ENCODE peak calls at places on chromosomes 3 and 15, in five cellular contexts. U, M, Z, Y and B are unnamed samples.

GRCh38 chr3:10011644-10012043 is 14.6 kb upstream of the FANCD2 start:
- DNase-seq in U (no peak), M (no peak), Z (no peak), Y (no peak), B (no peak)

GRCh38 chr3:45960289-45960688 is 17.0 kb downstream of the CXCR6 start:
- DNase-seq in U (no peak), M (no peak), Z (no peak), Y (no peak), B (no peak)

GRCh38 chr15:43376017-43376705 is 5.3 kb downstream of the TUBGCP4 start:
- DNase-seq in U (peak), M (no peak), Z (peak), Y (peak), B (peak)

GRCh38 chr15:96585634-96586386 is 255.3 kb downstream of the NR2F2 start:
- DNase-seq in U (peak), M (no peak), Z (no peak), Y (peak), B (no peak)

GRCh38 chr3:174776636-174777035 is 82.5 kb upstream of the NAALADL2 start:
- DNase-seq in U (no peak), M (no peak), Z (no peak), Y (no peak), B (no peak)

GRCh38 chr3:185823280-185824044 is 1.4 kb downstream of the IGF2BP2 start:
- DNase-seq in U (peak), M (peak), Z (no peak), Y (peak), B (peak)

GRCh38 chr3:36944641-36945270 is at the start of gene TRANK1:
- DNase-seq in U (peak), M (peak), Z (peak), Y (peak), B (peak)

GRCh38 chr15:45149060-45149459 is 19.3 kb downstream of the DUOX1 start:
- DNase-seq in U (no peak), M (no peak), Z (no peak), Y (no peak), B (no peak)

GRCh38 chr3:119681279-119681678 is 4.1 kb upstream of the COX17 start:
- DNase-seq in U (peak), M (no peak), Z (no peak), Y (peak), B (no peak)

GRCh38 chr15:73752817-73753214 is 335 bp downstream of the INSYN1 start:
- DNase-seq in U (no peak), M (no peak), Z (no peak), Y (peak), B (peak)

GRCh38 chr15:96344706-96345559 is 14.4 kb downstream of the NR2F2 start:
- DNase-seq in U (no peak), M (peak), Z (no peak), Y (peak), B (peak)

GRCh38 chr15:73631915-73632669 is 1.1 kb downstream of the NPTN start:
- DNase-seq in U (peak), M (no peak), Z (peak), Y (peak), B (peak)

GRCh38 chr3:27426926-27427325 is 57.3 kb downstream of the SLC4A7 start:
- DNase-seq in U (no peak), M (no peak), Z (no peak), Y (no peak), B (no peak)

GRCh38 chr15:80609512-80609946 is 85.6 kb upstream of the ABHD17C start:
- DNase-seq in U (peak), M (peak), Z (no peak), Y (no peak), B (no peak)

GRCh38 chr15:77525411-77525811 is 104.7 kb downstream of the HMG20A start:
- DNase-seq in U (no peak), M (no peak), Z (no peak), Y (peak), B (peak)

GRCh38 chr3:3443482-3443881 is 264.0 kb upstream of the CRBN start:
- DNase-seq in U (no peak), M (no peak), Z (no peak), Y (no peak), B (no peak)

GRCh38 chr3:14282001-14282705 is 103.5 kb downstream of the LSM3 start:
- DNase-seq in U (no peak), M (no peak), Z (no peak), Y (no peak), B (no peak)

GRCh38 chr3:15860014-15860934 is 62.5 kb upstream of the ANKRD28 start:
- DNase-seq in U (peak), M (peak), Z (no peak), Y (peak), B (peak)

GRCh38 chr3:100882571-100882981 is 110.6 kb downstream of the ABI3BP start:
- DNase-seq in U (no peak), M (no peak), Z (no peak), Y (no peak), B (no peak)

GRCh38 chr15:38618242-38618925 is 53.8 kb upstream of the RASGRP1 start:
- DNase-seq in U (no peak), M (no peak), Z (no peak), Y (no peak), B (no peak)

GRCh38 chr15:86139828-86140227 is 60.2 kb downstream of the AGBL1 start:
- DNase-seq in U (no peak), M (no peak), Z (peak), Y (peak), B (peak)

GRCh38 chr15:40286061-40286532 is 3.2 kb upstream of the ANKRD63 start:
- DNase-seq in U (no peak), M (no peak), Z (no peak), Y (no peak), B (no peak)

GRCh38 chr3:189316296-189317019 is 144.7 kb downstream of the TPRG1 start:
- DNase-seq in U (no peak), M (no peak), Z (no peak), Y (no peak), B (peak)

GRCh38 chr3:171615281-171615680 is 155.1 kb upstream of the TNIK start:
- DNase-seq in U (no peak), M (no peak), Z (no peak), Y (no peak), B (no peak)

GRCh38 chr3:171616798-171617197 is 156.6 kb upstream of the TNIK start:
- DNase-seq in U (no peak), M (no peak), Z (no peak), Y (no peak), B (no peak)

GRCh38 chr3:171620825-171621434 is 160.7 kb upstream of the TNIK start:
- DNase-seq in U (no peak), M (no peak), Z (no peak), Y (no peak), B (no peak)

GRCh38 chr3:171614318-171614967 is 154.2 kb upstream of the TNIK start:
- DNase-seq in U (peak), M (peak), Z (no peak), Y (peak), B (peak)

DNA sequence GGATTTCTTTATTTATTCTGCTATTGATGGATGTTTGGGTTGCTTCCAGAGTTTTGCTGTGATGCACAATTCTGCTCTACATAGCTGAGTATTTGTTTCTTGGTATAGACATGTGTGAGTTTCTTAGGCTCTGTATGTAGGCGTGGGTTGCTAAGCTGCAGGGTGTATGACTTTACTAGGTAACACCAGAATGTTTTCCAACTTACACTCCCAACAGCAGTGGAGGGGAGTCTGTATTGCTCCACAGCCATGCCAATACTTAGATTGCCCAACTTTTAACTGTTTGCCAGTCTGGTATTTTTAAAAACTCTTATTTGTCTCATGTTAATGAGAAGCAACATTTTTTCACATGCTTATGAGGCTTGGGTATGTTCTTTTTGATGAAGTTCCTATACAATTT is 155.5 kb upstream of the TNIK start:
- DNase-seq in U (no peak), M (no peak), Z (no peak), Y (no peak), B (no peak)
- H3K9ac ChIP-seq in U (no peak), M (no peak), Z (no peak), Y (no peak), B (no peak)

GRCh38 chr15:64092075-64092820 is 1.4 kb downstream of the CIAO2A start:
- DNase-seq in U (no peak), M (no peak), Z (no peak), Y (no peak), B (no peak)
- H3K4me3 ChIP-seq in U (peak), M (peak), Z (peak), Y (peak), B (peak)

GRCh38 chr15:74794248-74794969 is 12.5 kb downstream of the CSK start:
- DNase-seq in U (no peak), M (no peak), Z (no peak), Y (no peak), B (no peak)

GRCh38 chr15:74792227-74793016 is 10.5 kb downstream of the CSK start:
- DNase-seq in U (no peak), M (no peak), Z (no peak), Y (no peak), B (no peak)

GRCh38 chr15:74791667-74792066 is 9.8 kb downstream of the CSK start:
- DNase-seq in U (no peak), M (no peak), Z (no peak), Y (no peak), B (no peak)

GRCh38 chr15:74794970-74795349 is 13.1 kb downstream of the CSK start:
- DNase-seq in U (no peak), M (no peak), Z (no peak), Y (no peak), B (no peak)

GRCh38 chr15:74793135-74794028 is 11.5 kb downstream of the CSK start:
- DNase-seq in U (no peak), M (no peak), Z (no peak), Y (no peak), B (peak)
- H3K9ac ChIP-seq in U (no peak), M (no peak), Z (no peak), Y (no peak), B (no peak)

GRCh38 chr3:120823156-120823555 is 80.6 kb downstream of the GTF2E1 start:
- DNase-seq in U (no peak), M (no peak), Z (no peak), Y (no peak), B (no peak)

GRCh38 chr3:120824613-120825012 is 82.1 kb downstream of the GTF2E1 start:
- DNase-seq in U (no peak), M (no peak), Z (no peak), Y (no peak), B (peak)

GRCh38 chr3:120820748-120821147 is 78.2 kb downstream of the GTF2E1 start:
- DNase-seq in U (no peak), M (no peak), Z (no peak), Y (no peak), B (no peak)

GRCh38 chr3:120816728-120817127 is 74.2 kb downstream of the GTF2E1 start:
- DNase-seq in U (no peak), M (no peak), Z (no peak), Y (no peak), B (no peak)

DNA sequence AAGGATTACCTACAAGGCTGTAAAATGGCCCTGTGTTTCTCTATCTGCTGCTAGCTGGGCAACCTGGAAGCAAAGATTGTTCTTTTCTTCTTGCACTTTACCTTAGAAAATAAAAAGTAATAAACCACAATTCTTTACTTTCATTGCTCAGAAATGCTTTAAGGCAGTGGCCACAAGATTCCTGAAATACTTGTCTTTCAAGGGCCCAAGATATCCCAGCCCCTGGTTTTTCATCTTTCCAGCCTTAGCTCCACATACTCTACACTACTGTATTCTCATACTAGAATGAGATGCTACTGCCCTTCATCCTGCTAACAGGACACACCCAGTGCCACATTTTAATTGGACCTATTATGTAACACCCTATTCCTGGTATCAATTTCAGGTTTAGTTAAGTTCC is 78.9 kb downstream of the GTF2E1 start:
- DNase-seq in U (no peak), M (no peak), Z (no peak), Y (no peak), B (no peak)
- H3K4me3 ChIP-seq in U (no peak), M (no peak), Z (no peak), Y (no peak), B (no peak)

DNA sequence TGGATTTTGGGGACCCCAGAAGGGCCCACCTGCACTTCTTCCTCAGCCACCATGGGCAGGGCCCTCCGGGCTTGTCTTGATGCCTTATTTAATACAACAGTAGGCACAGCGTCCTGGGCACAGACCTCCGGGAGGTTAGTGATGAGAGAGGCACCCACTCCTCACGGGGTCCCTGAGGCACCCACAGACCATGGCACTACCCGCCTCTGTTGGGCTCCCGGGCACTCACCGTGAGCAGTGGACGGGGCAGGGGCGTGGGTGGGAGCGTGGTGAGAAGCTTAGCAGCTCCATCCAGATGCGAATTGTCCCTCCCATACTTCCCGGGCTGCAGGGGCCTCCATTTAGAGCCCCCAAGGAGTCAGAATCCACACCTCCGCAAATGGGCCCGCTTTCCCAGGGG is 317 bp upstream of the MESP2 start:
- DNase-seq in U (no peak), M (no peak), Z (no peak), Y (no peak), B (peak)
- H3K9ac ChIP-seq in U (no peak), M (no peak), Z (no peak), Y (no peak), B (no peak)

DNA sequence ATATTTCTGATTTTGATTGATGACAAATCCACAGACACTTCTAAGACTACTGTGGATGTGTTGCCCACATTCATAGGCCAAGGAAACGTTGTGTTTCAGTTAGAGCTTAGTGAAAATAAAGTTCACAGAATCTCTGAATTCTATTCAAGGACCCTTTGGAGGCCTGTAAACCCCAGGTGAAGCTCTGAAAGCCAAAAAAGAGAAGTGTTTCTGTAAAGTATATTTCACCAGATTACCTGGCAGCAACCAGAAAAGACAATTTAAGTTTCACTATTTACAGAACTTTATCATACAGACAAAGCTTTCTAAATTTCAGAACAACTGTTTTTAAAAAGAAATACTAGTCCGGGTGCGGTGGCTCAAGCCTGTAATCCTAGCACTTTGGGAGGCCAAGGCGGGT is 2.6 kb downstream of the CLPX start:
- DNase-seq in U (no peak), M (no peak), Z (no peak), Y (no peak), B (no peak)
- H3K4me3 ChIP-seq in U (peak), M (no peak), Z (no peak), Y (no peak), B (peak)

GRCh38 chr3:49879721-49880120 is 10.0 kb upstream of the CAMKV start:
- DNase-seq in U (no peak), M (no peak), Z (no peak), Y (no peak), B (no peak)

GRCh38 chr3:49878686-49879085 is 9.0 kb upstream of the CAMKV start:
- DNase-seq in U (no peak), M (no peak), Z (no peak), Y (no peak), B (no peak)

GRCh38 chr3:49883992-49884391 is 14.3 kb upstream of the CAMKV start:
- DNase-seq in U (no peak), M (no peak), Z (no peak), Y (no peak), B (no peak)

GRCh38 chr3:49882182-49882581 is 12.5 kb upstream of the CAMKV start:
- DNase-seq in U (peak), M (no peak), Z (no peak), Y (no peak), B (no peak)

DNA sequence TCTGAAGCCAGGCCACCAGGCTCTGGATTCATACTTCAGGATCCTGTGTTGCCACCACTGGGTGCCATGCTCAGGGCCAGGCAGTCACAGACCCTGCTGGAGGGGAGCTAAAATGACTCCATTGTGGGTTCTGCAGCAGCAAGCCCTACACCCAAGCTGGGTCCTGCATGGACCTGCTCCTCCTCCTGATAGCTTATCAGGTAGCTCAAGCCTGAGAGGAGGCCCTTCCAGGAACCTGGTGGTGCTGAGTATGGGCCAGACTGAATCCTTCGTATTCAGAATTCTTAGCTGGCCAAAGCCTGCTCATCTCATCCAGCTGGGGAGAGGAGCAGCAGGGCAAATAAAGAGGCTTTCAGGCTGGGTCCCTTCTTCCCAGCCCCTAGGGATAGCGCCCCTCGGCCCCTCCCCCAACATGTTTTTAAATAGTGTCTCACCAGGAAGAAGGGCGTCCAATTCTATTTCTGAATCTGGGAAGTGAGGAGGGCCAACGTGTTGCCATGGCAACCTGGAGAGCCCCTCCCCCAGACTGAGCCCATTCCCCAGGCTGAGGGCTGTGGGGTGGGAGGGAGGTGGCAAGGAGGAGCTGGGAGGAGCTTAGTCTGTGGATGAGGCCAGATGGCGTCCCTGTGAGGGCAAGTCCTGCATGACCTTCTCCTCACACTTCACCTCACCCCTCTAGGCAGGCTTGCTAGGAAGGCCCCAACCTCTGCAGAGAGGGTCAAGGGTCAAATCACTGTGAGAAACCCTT is 11.0 kb upstream of the CAMKV start:
- DNase-seq in U (no peak), M (no peak), Z (no peak), Y (peak), B (peak)
- H3K9ac ChIP-seq in U (no peak), M (no peak), Z (no peak), Y (no peak), B (no peak)

GRCh38 chr3:151925876-151926275 is 52.4 kb downstream of the SUCNR1 start:
- DNase-seq in U (peak), M (no peak), Z (no peak), Y (peak), B (no peak)
- H3K4me3 ChIP-seq in U (no peak), M (no peak), Z (no peak), Y (no peak), B (no peak)